ENCODE peak calls at places on chromosome 7, in four cellular contexts. One of them, this sample, is unnamed. For H3K4me1, the result is how much of the 10 kb centered on the place peaks cover.

GRCh38 chr7:22420973-22421635 is 64.2 kb upstream of the RAPGEF5 start:
- DNase-seq in lower lobe of right lung: no peak
- DNase-seq in uterus: no peak
- DNase-seq in H1: no peak
- DNase-seq in this sample: no peak

GRCh38 chr7:151628846-151629604 is 109.3 kb upstream of the RHEB start:
- DNase-seq in H1: no peak
- DNase-seq in lower lobe of right lung: no peak
- DNase-seq in uterus: no peak
- DNase-seq in this sample: no peak

GRCh38 chr7:142338633-142339501 is 81.0 kb upstream of the PRSS58 start:
- DNase-seq in H1: peak
- DNase-seq in lower lobe of right lung: no peak
- DNase-seq in uterus: no peak
- DNase-seq in this sample: no peak

GRCh38 chr7:156380261-156380660 is 260.3 kb upstream of the RNF32 start:
- DNase-seq in uterus: no peak
- DNase-seq in lower lobe of right lung: no peak
- DNase-seq in H1: no peak
- DNase-seq in this sample: no peak

GRCh38 chr7:67692425-67692824 is 695.8 kb downstream of the TYW1 start:
- DNase-seq in uterus: no peak
- DNase-seq in H1: no peak
- DNase-seq in lower lobe of right lung: no peak
- DNase-seq in this sample: no peak

GRCh38 chr7:135981958-135982646 is 4.9 kb upstream of the MTPN start:
- DNase-seq in H1: no peak
- DNase-seq in uterus: no peak
- DNase-seq in lower lobe of right lung: no peak
- DNase-seq in this sample: no peak

GRCh38 chr7:131381069-131381838 is 53.6 kb downstream of the MKLN1 start:
- DNase-seq in lower lobe of right lung: no peak
- DNase-seq in uterus: no peak
- DNase-seq in H1: no peak
- DNase-seq in this sample: no peak

GRCh38 chr7:20399516-20399915 is 68.8 kb downstream of the ITGB8 start:
- DNase-seq in H1: no peak
- DNase-seq in uterus: no peak
- DNase-seq in lower lobe of right lung: no peak
- DNase-seq in this sample: no peak

GRCh38 chr7:138954545-138955475 is 26.4 kb downstream of the KIAA1549 start:
- DNase-seq in uterus: no peak
- DNase-seq in H1: no peak
- DNase-seq in lower lobe of right lung: no peak
- DNase-seq in this sample: no peak

GRCh38 chr7:41107938-41108448 is 594.9 kb downstream of the INHBA start:
- DNase-seq in lower lobe of right lung: no peak
- DNase-seq in H1: no peak
- DNase-seq in uterus: no peak
- DNase-seq in this sample: no peak

GRCh38 chr7:129786825-129787563 is 165.8 kb downstream of the UBE2H start:
- DNase-seq in lower lobe of right lung: no peak
- DNase-seq in H1: no peak
- DNase-seq in uterus: no peak
- DNase-seq in this sample: no peak

GRCh38 chr7:129784783-129785456 is 167.8 kb downstream of the UBE2H start:
- DNase-seq in H1: no peak
- DNase-seq in uterus: no peak
- DNase-seq in lower lobe of right lung: no peak
- DNase-seq in this sample: no peak

GRCh38 chr7:129784437-129784782 is 168.3 kb downstream of the UBE2H start:
- DNase-seq in uterus: no peak
- DNase-seq in lower lobe of right lung: no peak
- DNase-seq in H1: no peak
- DNase-seq in this sample: no peak

GRCh38 chr7:129785457-129786178 is 167.1 kb downstream of the UBE2H start:
- DNase-seq in H1: no peak
- DNase-seq in lower lobe of right lung: no peak
- DNase-seq in uterus: no peak
- DNase-seq in this sample: no peak

GRCh38 chr7:129786179-129786514 is 166.6 kb downstream of the UBE2H start:
- DNase-seq in uterus: no peak
- DNase-seq in H1: no peak
- DNase-seq in lower lobe of right lung: no peak
- DNase-seq in this sample: no peak
- H3K4me3 ChIP-seq in uterus: no peak
- H3K4me3 ChIP-seq in H1: peak
- H3K4me3 ChIP-seq in lower lobe of right lung: no peak
- H3K4me3 ChIP-seq in this sample: no peak

GRCh38 chr7:108453320-108453719 is 2.9 kb downstream of the NRCAM start:
- DNase-seq in lower lobe of right lung: no peak
- DNase-seq in H1: no peak
- DNase-seq in uterus: no peak
- DNase-seq in this sample: no peak
- H3K4me1 ChIP-seq in lower lobe of right lung: under half
- H3K4me1 ChIP-seq in H1: under half
- H3K4me1 ChIP-seq in uterus: under half
- H3K4me1 ChIP-seq in this sample: under half

DNA sequence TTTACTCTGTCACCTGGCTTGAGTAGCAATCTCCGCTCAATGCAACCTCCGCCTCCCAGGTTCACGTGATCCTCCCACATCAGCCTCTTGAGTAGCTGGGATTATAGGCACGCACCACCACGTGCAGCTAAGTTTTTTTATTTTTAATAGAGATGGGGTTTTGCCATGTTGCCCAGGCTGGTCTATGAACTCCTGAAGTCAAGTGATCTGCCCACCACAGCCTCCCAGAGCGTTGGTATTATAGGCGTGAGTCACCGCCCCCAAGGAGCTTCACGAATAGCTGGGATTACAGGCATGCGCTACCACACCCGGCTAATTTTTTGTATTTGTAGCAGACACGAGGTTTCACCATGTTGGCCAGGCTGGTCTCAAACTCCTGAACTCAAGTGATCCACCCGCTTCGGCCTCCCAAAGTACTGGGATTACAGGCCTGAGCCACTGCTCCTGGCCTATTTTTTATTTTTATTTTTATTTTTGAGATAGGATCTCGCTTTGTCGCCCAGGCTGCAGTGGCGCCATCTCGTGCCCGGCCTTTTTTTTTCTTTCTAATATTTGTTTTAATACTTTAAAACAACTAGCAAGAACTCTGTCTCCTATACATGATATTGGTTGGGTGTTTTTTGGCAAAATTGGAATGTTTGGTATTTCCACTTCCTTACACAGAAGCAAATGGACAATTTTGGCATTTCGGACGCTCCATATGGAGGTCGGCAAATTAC is 1.1 kb downstream of the EFCAB10 start:
- DNase-seq in uterus: no peak
- DNase-seq in H1: no peak
- DNase-seq in lower lobe of right lung: no peak
- DNase-seq in this sample: no peak
- TF ChIP-seq CTCF in uterus: no peak
- TF ChIP-seq CTCF in H1: no peak
- TF ChIP-seq CTCF in lower lobe of right lung: no peak
- TF ChIP-seq CTCF in this sample: no peak

GRCh38 chr7:65037740-65038678 is 31.5 kb upstream of the ERV3-1 start:
- DNase-seq in lower lobe of right lung: peak
- DNase-seq in uterus: peak
- DNase-seq in H1: peak
- DNase-seq in this sample: peak
- H3K4me3 ChIP-seq in lower lobe of right lung: peak
- H3K4me3 ChIP-seq in uterus: peak
- H3K4me3 ChIP-seq in H1: peak
- H3K4me3 ChIP-seq in this sample: peak

GRCh38 chr7:28575241-28575643 is 162.9 kb downstream of the CREB5 start:
- DNase-seq in uterus: no peak
- DNase-seq in lower lobe of right lung: no peak
- DNase-seq in H1: no peak
- DNase-seq in this sample: no peak
- H3K4me1 ChIP-seq in uterus: under half
- H3K4me1 ChIP-seq in lower lobe of right lung: under half
- H3K4me1 ChIP-seq in H1: under half
- H3K4me1 ChIP-seq in this sample: under half

This sample was measured in Caco-2.